ENCODE peak calls at places on chromosomes 7 and 10, in eight cellular contexts. D is neural progenitor cell, L is mesendoderm, O is fibroblast of lung, M is A549, N is IMR-90, G is K562, V is mammary epithelial cell. W is an unnamed sample.

GRCh38 chr7:27992092-27992491 is 188.5 kb downstream of the JAZF1 start:
- DNase-seq in L (no peak), V (no peak), O (peak), N (peak), G (no peak), D (no peak), M (no peak), W (no peak)

GRCh38 chr7:136953386-136953785 is 84.9 kb downstream of the CHRM2 start:
- DNase-seq in O (peak), M (no peak), V (no peak), N (peak), G (no peak), L (no peak), D (no peak), W (no peak)

GRCh38 chr7:138186951-138187351 is 110.7 kb downstream of the AKR1D1 start:
- DNase-seq in G (no peak), N (peak), M (no peak), L (no peak), D (peak), V (peak), O (peak), W (no peak)

GRCh38 chr10:3108033-3108432 is 40.7 kb downstream of the PFKP start:
- DNase-seq in L (no peak), M (no peak), O (no peak), V (no peak), N (no peak), D (no peak), G (no peak), W (no peak)

GRCh38 chr10:3745582-3745981 is 39.4 kb downstream of the KLF6 start:
- DNase-seq in L (no peak), M (no peak), D (peak), V (no peak), N (no peak), O (no peak), G (no peak), W (no peak)

GRCh38 chr7:2530076-2530967 is 10.7 kb downstream of the LFNG start:
- DNase-seq in V (no peak), D (peak), L (no peak), G (peak), M (no peak), O (peak), N (no peak), W (no peak)

GRCh38 chr7:44727346-44728262 is 21.0 kb upstream of the ZMIZ2 start:
- DNase-seq in V (peak), G (no peak), D (no peak), M (no peak), L (no peak), O (peak), N (peak), W (no peak)

GRCh38 chr7:85890244-85890811 is 703.5 kb upstream of the SEMA3D start:
- DNase-seq in D (peak), G (no peak), N (peak), M (peak), O (peak), V (peak), L (peak), W (peak)

GRCh38 chr7:143223784-143224183 is 1.9 kb downstream of the TAS2R40 start:
- DNase-seq in M (no peak), D (no peak), L (no peak), V (no peak), G (no peak), O (no peak), N (no peak), W (no peak)

GRCh38 chr10:95906675-95907453 is 911 bp upstream of the CC2D2B start:
- DNase-seq in L (peak), M (peak), G (peak), V (peak), N (peak), O (peak), D (peak), W (peak)

GRCh38 chr7:85021090-85021704 is 165.7 kb downstream of the SEMA3D start:
- DNase-seq in N (peak), V (no peak), G (no peak), O (no peak), L (no peak), D (peak), M (peak), W (no peak)

GRCh38 chr7:91198371-91198770 is 65.9 kb upstream of the FZD1 start:
- DNase-seq in V (no peak), D (no peak), M (no peak), O (no peak), N (peak), G (no peak), L (no peak), W (no peak)

GRCh38 chr7:132846086-132846485 is 235.8 kb downstream of the CHCHD3 start:
- DNase-seq in O (no peak), G (no peak), L (peak), M (no peak), N (no peak), V (no peak), D (no peak), W (no peak)
- H3K4me2 ChIP-seq in O (no peak), G (no peak), L (no peak), M (no peak), N (no peak), V (no peak), D (no peak), W (no peak)

GRCh38 chr10:30351502-30351901 is 2.4 kb upstream of the MTPAP start:
- DNase-seq in N (no peak), G (no peak), O (no peak), L (no peak), V (no peak), M (no peak), D (no peak), W (no peak)

GRCh38 chr10:30346615-30347014 is 2.5 kb downstream of the MTPAP start:
- DNase-seq in V (no peak), O (no peak), L (no peak), D (no peak), M (no peak), N (no peak), G (no peak), W (no peak)

GRCh38 chr10:30352377-30352776 is 3.3 kb upstream of the MTPAP start:
- DNase-seq in D (no peak), G (no peak), V (no peak), O (no peak), L (no peak), M (no peak), N (no peak), W (no peak)

GRCh38 chr10:30348378-30348776 is 701 bp downstream of the MTPAP start:
- DNase-seq in O (no peak), G (no peak), L (no peak), N (peak), D (no peak), V (no peak), M (no peak), W (peak)

GRCh38 chr10:30349967-30350735 is 1.1 kb upstream of the MTPAP start:
- DNase-seq in M (no peak), D (no peak), O (no peak), N (no peak), L (no peak), V (no peak), G (no peak), W (no peak)
- H3K4me2 ChIP-seq in M (no peak), D (no peak), O (no peak), N (no peak), L (no peak), V (no peak), G (peak), W (no peak)

GRCh38 chr7:150420987-150421674 is 29.3 kb upstream of the GIMAP8 start:
- DNase-seq in G (peak), D (peak), V (peak), O (peak), L (peak), M (peak), N (peak), W (peak)
- H3K4me2 ChIP-seq in G (peak), D (no peak), V (no peak), O (no peak), L (no peak), M (peak), N (no peak), W (peak)

GRCh38 chr10:133129151-133129853 is 30.7 kb upstream of the KNDC1 start:
- DNase-seq in G (no peak), M (no peak), L (no peak), D (no peak), V (no peak), O (no peak), N (no peak), W (no peak)
- H3K4me2 ChIP-seq in G (no peak), M (peak), L (no peak), D (no peak), V (no peak), O (no peak), N (no peak), W (no peak)

DNA sequence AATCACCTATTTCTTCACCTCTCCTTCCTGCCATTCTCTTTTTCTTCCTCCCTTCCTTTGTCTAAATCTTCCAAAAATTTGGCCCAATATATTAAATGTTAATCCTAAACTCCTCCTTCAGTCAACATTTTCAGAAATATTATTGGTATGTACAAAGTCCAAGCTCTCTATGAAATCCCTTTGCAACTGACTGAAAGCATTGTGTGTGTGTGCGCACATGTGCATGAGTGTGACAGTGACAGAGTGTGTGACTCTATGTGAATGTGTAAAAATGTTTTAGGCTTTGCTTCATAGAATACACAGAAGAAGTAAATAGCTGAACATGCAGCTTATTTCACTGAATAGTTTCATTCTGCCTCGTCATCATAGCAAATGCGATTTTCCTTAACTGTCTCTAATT is 7.0 kb downstream of the GPAM start:
- DNase-seq in N (no peak), O (no peak), L (no peak), V (no peak), M (no peak), G (no peak), D (no peak), W (no peak)
- H3K4me2 ChIP-seq in N (no peak), O (no peak), L (no peak), V (no peak), M (no peak), G (no peak), D (no peak), W (no peak)

GRCh38 chr7:148698397-148699023 is at the start of gene CUL1:
- DNase-seq in D (peak), G (peak), L (peak), V (peak), O (peak), N (peak), M (peak), W (peak)

GRCh38 chr7:148695953-148696352 is 2.8 kb upstream of the CUL1 start:
- DNase-seq in O (no peak), M (no peak), V (no peak), N (no peak), D (no peak), L (no peak), G (no peak), W (no peak)

GRCh38 chr7:148697256-148697841 is 1.4 kb upstream of the CUL1 start:
- DNase-seq in G (no peak), M (no peak), V (no peak), D (no peak), N (peak), O (peak), L (no peak), W (peak)

GRCh38 chr7:148697950-148698396 is 730 bp upstream of the CUL1 start:
- DNase-seq in N (peak), G (no peak), D (no peak), L (peak), O (peak), M (no peak), V (no peak), W (no peak)

GRCh38 chr7:148696787-148697186 is 1.9 kb upstream of the CUL1 start:
- DNase-seq in M (no peak), G (no peak), O (no peak), D (no peak), N (no peak), L (no peak), V (no peak), W (no peak)
- H3K4me2 ChIP-seq in M (no peak), G (peak), O (no peak), D (peak), N (no peak), L (no peak), V (no peak), W (peak)

GRCh38 chr10:13882112-13882711 is 295.4 kb downstream of the PRPF18 start:
- DNase-seq in O (peak), G (no peak), N (peak), V (peak), L (peak), D (peak), M (no peak), W (no peak)

GRCh38 chr10:13885238-13885990 is 298.6 kb downstream of the PRPF18 start:
- DNase-seq in L (no peak), M (no peak), D (no peak), O (no peak), V (no peak), G (no peak), N (no peak), W (no peak)

GRCh38 chr10:13877154-13877909 is 290.6 kb downstream of the PRPF18 start:
- DNase-seq in D (no peak), N (peak), L (peak), O (peak), V (no peak), M (no peak), G (no peak), W (no peak)

GRCh38 chr10:13883843-13884444 is 297.2 kb downstream of the PRPF18 start:
- DNase-seq in L (no peak), V (no peak), D (no peak), G (no peak), M (no peak), N (no peak), O (no peak), W (no peak)

GRCh38 chr10:13880760-13881159 is 294.0 kb downstream of the PRPF18 start:
- DNase-seq in D (no peak), N (no peak), G (no peak), V (no peak), L (peak), M (no peak), O (no peak), W (no peak)
- H3K4me2 ChIP-seq in D (no peak), N (no peak), G (no peak), V (no peak), L (no peak), M (no peak), O (no peak), W (no peak)

GRCh38 chr7:54769203-54769602 is 10.2 kb upstream of the SEC61G start:
- DNase-seq in G (no peak), D (no peak), M (no peak), O (peak), L (no peak), V (no peak), N (peak), W (no peak)
- H3K4me2 ChIP-seq in G (no peak), D (no peak), M (no peak), O (no peak), L (no peak), V (no peak), N (no peak), W (no peak)

GRCh38 chr7:108576110-108576509 is 6.4 kb downstream of the DNAJB9 start:
- DNase-seq in O (no peak), D (no peak), L (no peak), V (no peak), M (no peak), G (no peak), N (no peak), W (no peak)
- H3K4me2 ChIP-seq in O (no peak), D (no peak), L (no peak), V (no peak), M (no peak), G (no peak), N (no peak), W (no peak)

GRCh38 chr10:72295330-72295910 is 21.7 kb downstream of the DDIT4 start:
- DNase-seq in O (no peak), D (no peak), N (no peak), M (no peak), L (no peak), V (no peak), G (no peak), W (no peak)

GRCh38 chr10:72303424-72304128 is 29.9 kb downstream of the DDIT4 start:
- DNase-seq in V (no peak), L (no peak), M (no peak), O (no peak), G (no peak), D (no peak), N (no peak), W (no peak)

GRCh38 chr10:72298774-72299519 is 25.2 kb downstream of the DDIT4 start:
- DNase-seq in D (no peak), V (no peak), L (no peak), O (no peak), G (no peak), M (no peak), N (no peak), W (no peak)

GRCh38 chr10:72297281-72297967 is 23.7 kb downstream of the DDIT4 start:
- DNase-seq in N (peak), O (peak), V (peak), M (no peak), L (peak), G (peak), D (no peak), W (peak)

DNA sequence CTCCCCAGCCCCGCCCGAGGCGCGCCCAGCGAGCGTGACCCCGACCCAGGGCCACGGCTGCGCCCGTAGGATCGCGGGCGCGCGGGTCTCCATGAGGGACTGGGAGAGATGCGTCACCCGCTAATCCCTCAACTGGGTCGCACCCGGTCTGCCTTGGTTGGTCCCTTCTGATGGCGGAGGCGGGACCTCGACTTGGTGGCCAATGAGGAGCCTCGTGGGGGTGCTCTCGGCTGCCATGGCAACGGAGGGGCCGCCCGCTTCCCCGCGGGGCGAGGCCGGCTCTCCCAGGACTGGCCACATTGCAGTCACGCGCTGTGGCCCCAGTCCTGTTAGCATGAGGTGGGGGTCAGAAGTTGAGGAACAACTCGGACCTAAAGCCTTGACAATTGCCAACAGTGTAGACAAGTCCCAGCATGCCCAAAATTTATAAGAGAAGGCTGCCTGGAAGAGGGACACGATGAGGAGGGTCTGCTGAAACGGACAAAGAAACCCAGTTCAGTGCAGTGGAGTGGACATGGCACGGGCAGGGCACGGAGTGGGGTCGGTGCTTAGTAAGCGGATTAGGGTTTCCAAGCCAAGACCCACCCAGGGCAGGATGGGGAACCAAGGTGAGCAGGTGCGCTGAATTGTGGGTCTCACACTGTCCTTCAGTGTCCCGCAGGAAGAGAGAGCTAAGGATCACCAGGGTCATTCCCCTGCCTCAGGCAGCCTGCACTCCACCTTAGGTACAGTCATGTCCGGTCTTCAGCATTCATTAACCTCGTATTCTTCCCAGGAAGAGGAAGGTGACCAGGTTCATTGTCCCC is 24.4 kb downstream of the DDIT4 start:
- DNase-seq in G (peak), M (peak), V (peak), N (peak), L (peak), D (peak), O (peak), W (peak)
- H3K4me2 ChIP-seq in G (peak), M (peak), V (peak), N (peak), L (peak), D (peak), O (peak), W (peak)

W was measured in OCI-LY7.